ENCODE peak calls at places on chromosomes 11 and 22, in seven cellular contexts. L, N, E, V, A, C and Z are unnamed samples.

GRCh38 chr11:69166186-69167115 is 10.7 kb downstream of the SMIM38 start:
- DNase-seq in L (peak), N (peak), E (no peak), V (peak), A (peak), C (peak), Z (peak)

GRCh38 chr22:20244744-20245576 is 23.2 kb downstream of the RTN4R start:
- DNase-seq in L (no peak), N (no peak), E (no peak), V (no peak), A (no peak), C (no peak), Z (no peak)

GRCh38 chr11:106242723-106243405 is 165.4 kb downstream of the AASDHPPT start:
- DNase-seq in L (no peak), N (no peak), E (no peak), V (no peak), A (no peak), C (no peak), Z (peak)

GRCh38 chr11:118152552-118153471 is at the start of gene SCN4B:
- DNase-seq in L (peak), N (peak), E (peak), V (no peak), A (peak), C (no peak), Z (peak)

GRCh38 chr11:10304495-10305261 is at the start of gene ADM:
- DNase-seq in L (peak), N (peak), E (peak), V (no peak), A (peak), C (no peak), Z (peak)

GRCh38 chr11:67441082-67441683 is 2.1 kb downstream of the CORO1B start:
- DNase-seq in L (no peak), N (no peak), E (no peak), V (no peak), A (no peak), C (no peak), Z (no peak)

GRCh38 chr22:50563410-50564160 is 866 bp upstream of the SYCE3 start:
- DNase-seq in L (no peak), N (no peak), E (no peak), V (no peak), A (no peak), C (no peak), Z (peak)

GRCh38 chr22:19719055-19719482 is 4.3 kb upstream of the GP1BB start:
- DNase-seq in L (no peak), N (no peak), E (no peak), V (no peak), A (no peak), C (no peak), Z (peak)

GRCh38 chr22:44807915-44808690 is 55.7 kb downstream of the ARHGAP8 start:
- DNase-seq in L (no peak), N (no peak), E (peak), V (no peak), A (peak), C (no peak), Z (no peak)

GRCh38 chr11:75261474-75261847 is 20.9 kb downstream of the TPBGL start:
- DNase-seq in L (no peak), N (no peak), E (no peak), V (no peak), A (no peak), C (no peak), Z (no peak)